ENCODE peak calls at places on chromosomes 4 and X, in nine cellular contexts. One of them, this sample, is unnamed. For H3K9me3, the result is how much of the 10 kb centered on the place peaks cover.

GRCh38 chr4:159121371-159121770 is 18.5 kb downstream of the RAPGEF2 start:
- DNase-seq in tibial nerve: no peak
- DNase-seq in ascending aorta: no peak
- DNase-seq in testis: no peak
- DNase-seq in A673: no peak
- DNase-seq in lower lobe of right lung: no peak
- DNase-seq in H9: no peak
- DNase-seq in left ventricle myocardium inferior: no peak
- DNase-seq in heart right ventricle: no peak
- DNase-seq in this sample: no peak

GRCh38 chr4:3660086-3660927 is 105.9 kb upstream of the ADRA2C start:
- DNase-seq in tibial nerve: no peak
- DNase-seq in ascending aorta: no peak
- DNase-seq in testis: peak
- DNase-seq in A673: no peak
- DNase-seq in lower lobe of right lung: no peak
- DNase-seq in H9: no peak
- DNase-seq in left ventricle myocardium inferior: no peak
- DNase-seq in heart right ventricle: no peak
- DNase-seq in this sample: no peak

GRCh38 chrX:10769696-10770619 is 149.6 kb upstream of the MID1 start:
- DNase-seq in tibial nerve: no peak
- DNase-seq in ascending aorta: no peak
- DNase-seq in testis: no peak
- DNase-seq in A673: peak
- DNase-seq in lower lobe of right lung: no peak
- DNase-seq in H9: no peak
- DNase-seq in left ventricle myocardium inferior: no peak
- DNase-seq in heart right ventricle: no peak
- DNase-seq in this sample: no peak

GRCh38 chr4:87849612-87850011 is 16.8 kb downstream of the MEPE start:
- DNase-seq in tibial nerve: no peak
- DNase-seq in ascending aorta: no peak
- DNase-seq in testis: no peak
- DNase-seq in A673: no peak
- DNase-seq in lower lobe of right lung: no peak
- DNase-seq in H9: no peak
- DNase-seq in left ventricle myocardium inferior: no peak
- DNase-seq in heart right ventricle: no peak
- DNase-seq in this sample: no peak

GRCh38 chr4:6390357-6390756 is 82.1 kb downstream of the PPP2R2C start:
- DNase-seq in tibial nerve: no peak
- DNase-seq in ascending aorta: no peak
- DNase-seq in testis: peak
- DNase-seq in A673: no peak
- DNase-seq in lower lobe of right lung: no peak
- DNase-seq in H9: no peak
- DNase-seq in left ventricle myocardium inferior: peak
- DNase-seq in heart right ventricle: peak
- DNase-seq in this sample: no peak

GRCh38 chr4:163591614-163592020 is 97.1 kb downstream of the TMA16 start:
- DNase-seq in tibial nerve: no peak
- DNase-seq in ascending aorta: no peak
- DNase-seq in testis: no peak
- DNase-seq in A673: no peak
- DNase-seq in lower lobe of right lung: no peak
- DNase-seq in H9: no peak
- DNase-seq in left ventricle myocardium inferior: no peak
- DNase-seq in heart right ventricle: no peak
- DNase-seq in this sample: no peak

GRCh38 chr4:78002260-78002659 is 54.9 kb upstream of the FRAS1 start:
- DNase-seq in tibial nerve: no peak
- DNase-seq in ascending aorta: no peak
- DNase-seq in testis: no peak
- DNase-seq in A673: no peak
- DNase-seq in lower lobe of right lung: no peak
- DNase-seq in H9: no peak
- DNase-seq in left ventricle myocardium inferior: no peak
- DNase-seq in heart right ventricle: no peak
- DNase-seq in this sample: no peak

GRCh38 chr4:11954093-11954492 is 525.4 kb upstream of the HS3ST1 start:
- DNase-seq in tibial nerve: no peak
- DNase-seq in ascending aorta: no peak
- DNase-seq in testis: peak
- DNase-seq in A673: no peak
- DNase-seq in lower lobe of right lung: no peak
- DNase-seq in H9: no peak
- DNase-seq in left ventricle myocardium inferior: no peak
- DNase-seq in heart right ventricle: no peak
- DNase-seq in this sample: no peak

GRCh38 chr4:185473247-185473646 is 1.7 kb upstream of the CCDC110 start:
- DNase-seq in tibial nerve: no peak
- DNase-seq in ascending aorta: no peak
- DNase-seq in testis: no peak
- DNase-seq in A673: no peak
- DNase-seq in lower lobe of right lung: no peak
- DNase-seq in H9: no peak
- DNase-seq in left ventricle myocardium inferior: no peak
- DNase-seq in heart right ventricle: no peak
- DNase-seq in this sample: no peak

GRCh38 chr4:182932651-182933050 is 15.5 kb upstream of the DCTD start:
- DNase-seq in tibial nerve: no peak
- DNase-seq in ascending aorta: no peak
- DNase-seq in testis: no peak
- DNase-seq in A673: no peak
- DNase-seq in lower lobe of right lung: no peak
- DNase-seq in H9: no peak
- DNase-seq in left ventricle myocardium inferior: no peak
- DNase-seq in heart right ventricle: no peak
- DNase-seq in this sample: no peak

GRCh38 chr4:126850286-126850685 is 782.5 kb upstream of the INTU start:
- DNase-seq in tibial nerve: no peak
- DNase-seq in ascending aorta: no peak
- DNase-seq in testis: no peak
- DNase-seq in A673: peak
- DNase-seq in lower lobe of right lung: no peak
- DNase-seq in H9: no peak
- DNase-seq in left ventricle myocardium inferior: no peak
- DNase-seq in heart right ventricle: no peak
- DNase-seq in this sample: no peak

GRCh38 chr4:156971168-156971601 is 414 bp downstream of the PDGFC start:
- DNase-seq in tibial nerve: peak
- DNase-seq in ascending aorta: peak
- DNase-seq in testis: peak
- DNase-seq in A673: no peak
- DNase-seq in lower lobe of right lung: peak
- DNase-seq in H9: peak
- DNase-seq in left ventricle myocardium inferior: peak
- DNase-seq in heart right ventricle: no peak
- DNase-seq in this sample: no peak

GRCh38 chr4:62640296-62640695 is 1440.2 kb downstream of the ADGRL3 start:
- DNase-seq in tibial nerve: no peak
- DNase-seq in ascending aorta: no peak
- DNase-seq in testis: no peak
- DNase-seq in A673: no peak
- DNase-seq in lower lobe of right lung: no peak
- DNase-seq in H9: no peak
- DNase-seq in left ventricle myocardium inferior: no peak
- DNase-seq in heart right ventricle: no peak
- DNase-seq in this sample: no peak

GRCh38 chr4:68407868-68408190 is 39.4 kb upstream of the TMPRSS11E start:
- DNase-seq in tibial nerve: no peak
- DNase-seq in ascending aorta: no peak
- DNase-seq in testis: no peak
- DNase-seq in A673: no peak
- DNase-seq in lower lobe of right lung: no peak
- DNase-seq in H9: no peak
- DNase-seq in left ventricle myocardium inferior: no peak
- DNase-seq in heart right ventricle: no peak
- DNase-seq in this sample: no peak

GRCh38 chr4:186844059-186844681 is 120.5 kb upstream of the FAT1 start:
- DNase-seq in tibial nerve: peak
- DNase-seq in ascending aorta: peak
- DNase-seq in testis: peak
- DNase-seq in A673: peak
- DNase-seq in lower lobe of right lung: no peak
- DNase-seq in H9: no peak
- DNase-seq in left ventricle myocardium inferior: peak
- DNase-seq in heart right ventricle: no peak
- DNase-seq in this sample: no peak

DNA sequence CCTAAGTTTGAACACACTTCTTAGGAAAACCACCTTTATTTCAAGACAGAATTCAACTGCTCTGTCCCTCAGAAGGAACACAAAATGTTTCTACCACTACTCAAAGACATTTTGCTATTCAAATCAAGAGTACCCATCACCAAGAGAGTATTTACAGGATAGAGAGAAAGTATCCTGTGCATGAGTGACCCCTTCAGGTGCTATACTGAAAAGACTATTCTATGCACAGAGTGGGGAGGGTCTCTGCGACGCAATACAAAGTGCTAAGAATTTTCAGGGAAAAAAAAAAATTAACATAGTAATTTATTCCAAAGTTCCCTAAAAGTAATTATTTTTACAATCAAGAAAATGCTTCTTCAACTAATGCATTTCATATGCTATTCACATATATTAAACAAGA is 346.4 kb upstream of the FAM241A start:
- DNase-seq in tibial nerve: no peak
- DNase-seq in ascending aorta: no peak
- DNase-seq in testis: no peak
- DNase-seq in A673: peak
- DNase-seq in lower lobe of right lung: no peak
- DNase-seq in H9: no peak
- DNase-seq in left ventricle myocardium inferior: no peak
- DNase-seq in heart right ventricle: no peak
- DNase-seq in this sample: no peak
- H3K9me3 ChIP-seq in tibial nerve: under half
- H3K9me3 ChIP-seq in ascending aorta: under half
- H3K9me3 ChIP-seq in testis: under half
- H3K9me3 ChIP-seq in A673: under half
- H3K9me3 ChIP-seq in lower lobe of right lung: under half
- H3K9me3 ChIP-seq in H9: under half
- H3K9me3 ChIP-seq in left ventricle myocardium inferior: under half
- H3K9me3 ChIP-seq in heart right ventricle: under half
- H3K9me3 ChIP-seq in this sample: under half

GRCh38 chr4:52372747-52373146 is 286.4 kb downstream of the USP46 start:
- DNase-seq in tibial nerve: no peak
- DNase-seq in ascending aorta: no peak
- DNase-seq in testis: no peak
- DNase-seq in A673: no peak
- DNase-seq in lower lobe of right lung: no peak
- DNase-seq in H9: no peak
- DNase-seq in left ventricle myocardium inferior: no peak
- DNase-seq in heart right ventricle: no peak
- DNase-seq in this sample: no peak

GRCh38 chr4:52374847-52375246 is 284.3 kb downstream of the USP46 start:
- DNase-seq in tibial nerve: no peak
- DNase-seq in ascending aorta: no peak
- DNase-seq in testis: no peak
- DNase-seq in A673: no peak
- DNase-seq in lower lobe of right lung: no peak
- DNase-seq in H9: no peak
- DNase-seq in left ventricle myocardium inferior: no peak
- DNase-seq in heart right ventricle: no peak
- DNase-seq in this sample: no peak

GRCh38 chr4:52373650-52374049 is 285.5 kb downstream of the USP46 start:
- DNase-seq in tibial nerve: no peak
- DNase-seq in ascending aorta: no peak
- DNase-seq in testis: no peak
- DNase-seq in A673: no peak
- DNase-seq in lower lobe of right lung: no peak
- DNase-seq in H9: no peak
- DNase-seq in left ventricle myocardium inferior: no peak
- DNase-seq in heart right ventricle: no peak
- DNase-seq in this sample: no peak

GRCh38 chr4:52377563-52377962 is 281.5 kb downstream of the USP46 start:
- DNase-seq in tibial nerve: no peak
- DNase-seq in ascending aorta: no peak
- DNase-seq in testis: no peak
- DNase-seq in A673: no peak
- DNase-seq in lower lobe of right lung: no peak
- DNase-seq in H9: peak
- DNase-seq in left ventricle myocardium inferior: no peak
- DNase-seq in heart right ventricle: no peak
- DNase-seq in this sample: no peak

GRCh38 chr4:52376107-52376704 is 282.9 kb downstream of the USP46 start:
- DNase-seq in tibial nerve: peak
- DNase-seq in ascending aorta: no peak
- DNase-seq in testis: peak
- DNase-seq in A673: peak
- DNase-seq in lower lobe of right lung: no peak
- DNase-seq in H9: no peak
- DNase-seq in left ventricle myocardium inferior: no peak
- DNase-seq in heart right ventricle: peak
- DNase-seq in this sample: no peak
- TF ChIP-seq CTCF in tibial nerve: peak
- TF ChIP-seq CTCF in ascending aorta: peak
- TF ChIP-seq CTCF in testis: peak
- TF ChIP-seq CTCF in A673: peak
- TF ChIP-seq CTCF in lower lobe of right lung: peak
- TF ChIP-seq CTCF in H9: peak
- TF ChIP-seq CTCF in left ventricle myocardium inferior: peak
- TF ChIP-seq CTCF in heart right ventricle: peak
- TF ChIP-seq CTCF in this sample: peak

GRCh38 chr4:42655248-42655647 is 1.7 kb downstream of the ATP8A1 start:
- DNase-seq in tibial nerve: no peak
- DNase-seq in ascending aorta: no peak
- DNase-seq in testis: no peak
- DNase-seq in A673: no peak
- DNase-seq in lower lobe of right lung: no peak
- DNase-seq in H9: no peak
- DNase-seq in left ventricle myocardium inferior: no peak
- DNase-seq in heart right ventricle: no peak
- DNase-seq in this sample: no peak
- H3K27ac ChIP-seq in tibial nerve: peak
- H3K27ac ChIP-seq in ascending aorta: peak
- H3K27ac ChIP-seq in testis: no peak
- H3K27ac ChIP-seq in A673: no peak
- H3K27ac ChIP-seq in lower lobe of right lung: peak
- H3K27ac ChIP-seq in H9: no peak
- H3K27ac ChIP-seq in left ventricle myocardium inferior: peak
- H3K27ac ChIP-seq in heart right ventricle: peak
- H3K27ac ChIP-seq in this sample: no peak

GRCh38 chrX:66262807-66263206 is 98.8 kb downstream of the HEPH start:
- DNase-seq in tibial nerve: no peak
- DNase-seq in ascending aorta: no peak
- DNase-seq in testis: no peak
- DNase-seq in A673: no peak
- DNase-seq in lower lobe of right lung: no peak
- DNase-seq in H9: no peak
- DNase-seq in left ventricle myocardium inferior: no peak
- DNase-seq in heart right ventricle: no peak
- DNase-seq in this sample: no peak
- H3K9me3 ChIP-seq in tibial nerve: under half
- H3K9me3 ChIP-seq in ascending aorta: under half
- H3K9me3 ChIP-seq in testis: under half
- H3K9me3 ChIP-seq in A673: under half
- H3K9me3 ChIP-seq in lower lobe of right lung: under half
- H3K9me3 ChIP-seq in H9: under half
- H3K9me3 ChIP-seq in left ventricle myocardium inferior: under half
- H3K9me3 ChIP-seq in heart right ventricle: under half
- H3K9me3 ChIP-seq in this sample: under half

GRCh38 chrX:12447448-12448154 is 309.3 kb downstream of the FRMPD4 start:
- DNase-seq in tibial nerve: peak
- DNase-seq in ascending aorta: no peak
- DNase-seq in testis: peak
- DNase-seq in A673: no peak
- DNase-seq in lower lobe of right lung: no peak
- DNase-seq in H9: no peak
- DNase-seq in left ventricle myocardium inferior: no peak
- DNase-seq in heart right ventricle: no peak
- DNase-seq in this sample: no peak
- TF ChIP-seq CTCF in tibial nerve: no peak
- TF ChIP-seq CTCF in ascending aorta: no peak
- TF ChIP-seq CTCF in testis: no peak
- TF ChIP-seq CTCF in A673: no peak
- TF ChIP-seq CTCF in lower lobe of right lung: no peak
- TF ChIP-seq CTCF in H9: no peak
- TF ChIP-seq CTCF in left ventricle myocardium inferior: peak
- TF ChIP-seq CTCF in heart right ventricle: no peak
- TF ChIP-seq CTCF in this sample: no peak

This sample was measured in CD4-positive, alpha-beta T cell.